ENCODE peak calls at places on chromosome 12, in five cellular contexts. One of them, this sample, is unnamed.

GRCh38 chr12:12018454-12018853 is 52.3 kb upstream of the BCL2L14 start:
- DNase-seq in ELF-1: no peak
- DNase-seq in ELR: peak
- DNase-seq in AG20443: no peak
- DNase-seq in EL: peak
- DNase-seq in this sample: no peak

GRCh38 chr12:66196806-66197205 is 7.8 kb downstream of the IRAK3 start:
- DNase-seq in EL: no peak
- DNase-seq in ELR: peak
- DNase-seq in AG20443: no peak
- DNase-seq in ELF-1: no peak
- DNase-seq in this sample: no peak

GRCh38 chr12:56128669-56129209 is 672 bp downstream of the ESYT1 start:
- DNase-seq in EL: peak
- DNase-seq in ELR: peak
- DNase-seq in ELF-1: no peak
- DNase-seq in AG20443: peak
- DNase-seq in this sample: peak

GRCh38 chr12:88242161-88242925 is 100.2 kb downstream of the TMTC3 start:
- DNase-seq in ELF-1: no peak
- DNase-seq in AG20443: peak
- DNase-seq in ELR: peak
- DNase-seq in EL: peak
- DNase-seq in this sample: peak

GRCh38 chr12:26130728-26131127 is 5.9 kb upstream of the BHLHE41 start:
- DNase-seq in AG20443: no peak
- DNase-seq in ELR: no peak
- DNase-seq in EL: no peak
- DNase-seq in ELF-1: no peak
- DNase-seq in this sample: no peak

GRCh38 chr12:130704606-130705005 is 11.5 kb downstream of the RIMBP2 start:
- DNase-seq in AG20443: no peak
- DNase-seq in EL: no peak
- DNase-seq in ELR: no peak
- DNase-seq in ELF-1: no peak
- DNase-seq in this sample: no peak

GRCh38 chr12:65529771-65530435 is 251.4 kb downstream of the MSRB3 start:
- DNase-seq in EL: no peak
- DNase-seq in AG20443: no peak
- DNase-seq in ELF-1: peak
- DNase-seq in ELR: no peak
- DNase-seq in this sample: no peak

GRCh38 chr12:121223283-121223946 is 13.5 kb downstream of the P2RX4 start:
- DNase-seq in EL: peak
- DNase-seq in ELR: peak
- DNase-seq in ELF-1: peak
- DNase-seq in AG20443: no peak
- DNase-seq in this sample: peak

GRCh38 chr12:132161046-132161781 is 17.0 kb downstream of the NOC4L start:
- DNase-seq in ELR: peak
- DNase-seq in ELF-1: no peak
- DNase-seq in AG20443: no peak
- DNase-seq in EL: peak
- DNase-seq in this sample: peak

GRCh38 chr12:121812320-121812871 is 8.6 kb downstream of the SETD1B start:
- DNase-seq in AG20443: peak
- DNase-seq in EL: peak
- DNase-seq in ELR: peak
- DNase-seq in ELF-1: peak
- DNase-seq in this sample: peak

GRCh38 chr12:108307006-108307405 is 32.1 kb downstream of the CMKLR1 start:
- DNase-seq in ELF-1: no peak
- DNase-seq in AG20443: peak
- DNase-seq in EL: peak
- DNase-seq in ELR: peak
- DNase-seq in this sample: no peak

GRCh38 chr12:3187846-3188755 is 110.9 kb downstream of the TSPAN9 start:
- DNase-seq in EL: no peak
- DNase-seq in ELF-1: no peak
- DNase-seq in ELR: no peak
- DNase-seq in AG20443: no peak
- DNase-seq in this sample: no peak

GRCh38 chr12:104805186-104805585 is 152.9 kb downstream of the SLC41A2 start:
- DNase-seq in ELF-1: no peak
- DNase-seq in ELR: peak
- DNase-seq in AG20443: peak
- DNase-seq in EL: peak
- DNase-seq in this sample: no peak

GRCh38 chr12:98417303-98417702 is 98.1 kb upstream of the TMPO start:
- DNase-seq in AG20443: no peak
- DNase-seq in ELR: no peak
- DNase-seq in ELF-1: no peak
- DNase-seq in EL: no peak
- DNase-seq in this sample: no peak

GRCh38 chr12:85559127-85559526 is 277.1 kb downstream of the RASSF9 start:
- DNase-seq in AG20443: no peak
- DNase-seq in ELR: no peak
- DNase-seq in EL: no peak
- DNase-seq in ELF-1: no peak
- DNase-seq in this sample: no peak

GRCh38 chr12:104565606-104566243 is 109.0 kb downstream of the CHST11 start:
- DNase-seq in ELR: no peak
- DNase-seq in ELF-1: no peak
- DNase-seq in EL: no peak
- DNase-seq in AG20443: peak
- DNase-seq in this sample: no peak

GRCh38 chr12:122964439-122965257 is 1.6 kb downstream of the ABCB9 start:
- DNase-seq in AG20443: no peak
- DNase-seq in ELR: no peak
- DNase-seq in ELF-1: no peak
- DNase-seq in EL: no peak
- DNase-seq in this sample: no peak

GRCh38 chr12:104855599-104855998 is 102.5 kb downstream of the SLC41A2 start:
- DNase-seq in ELR: no peak
- DNase-seq in EL: no peak
- DNase-seq in ELF-1: no peak
- DNase-seq in AG20443: no peak
- DNase-seq in this sample: no peak

GRCh38 chr12:82728710-82729109 is 42.0 kb downstream of the TMTC2 start:
- DNase-seq in AG20443: no peak
- DNase-seq in EL: no peak
- DNase-seq in ELR: no peak
- DNase-seq in ELF-1: no peak
- DNase-seq in this sample: no peak

GRCh38 chr12:76614364-76614763 is 54.8 kb upstream of the OSBPL8 start:
- DNase-seq in AG20443: no peak
- DNase-seq in ELF-1: no peak
- DNase-seq in EL: no peak
- DNase-seq in ELR: no peak
- DNase-seq in this sample: no peak

GRCh38 chr12:100138048-100138907 is 4.4 kb downstream of the BLTP3B start:
- DNase-seq in AG20443: no peak
- DNase-seq in EL: peak
- DNase-seq in ELF-1: no peak
- DNase-seq in ELR: peak
- DNase-seq in this sample: peak

GRCh38 chr12:64810831-64811230 is 13.6 kb upstream of the TBC1D30 start:
- DNase-seq in ELR: no peak
- DNase-seq in EL: peak
- DNase-seq in ELF-1: no peak
- DNase-seq in AG20443: no peak
- DNase-seq in this sample: no peak

GRCh38 chr12:4943067-4943937 is 33.6 kb downstream of the KCNA1 start:
- DNase-seq in AG20443: no peak
- DNase-seq in ELR: no peak
- DNase-seq in EL: no peak
- DNase-seq in ELF-1: no peak
- DNase-seq in this sample: no peak

GRCh38 chr12:71972441-71973074 is 33.9 kb downstream of the TPH2 start:
- DNase-seq in AG20443: no peak
- DNase-seq in EL: no peak
- DNase-seq in ELR: no peak
- DNase-seq in ELF-1: no peak
- DNase-seq in this sample: no peak

GRCh38 chr12:92615703-92616102 is 87.1 kb upstream of the PLEKHG7 start:
- DNase-seq in ELR: no peak
- DNase-seq in ELF-1: no peak
- DNase-seq in AG20443: no peak
- DNase-seq in EL: no peak
- DNase-seq in this sample: no peak